ENCODE peak calls at places on chromosomes 4 and X, in five cellular contexts. S is tibial nerve, C is heart left ventricle, D is body of pancreas, R is uterus. E is an unnamed sample.
A peak's percentile ranks its signal among the peaks of the same experiment; 100 is the strongest.

GRCh38 chr4:104487105-104487504 is 7.6 kb downstream of the CXXC4 start:
- DNase-seq in S (no peak), C (no peak), D (peak; percentile 34), R (no peak), E (no peak)

GRCh38 chrX:124736553-124737240 is 390.3 kb downstream of the SH2D1A start:
- DNase-seq in S (no peak), C (no peak), D (no peak), R (no peak), E (no peak)

GRCh38 chr4:186701273-186701672 is 22.4 kb downstream of the FAT1 start:
- DNase-seq in S (peak; percentile 39), C (no peak), D (peak; percentile 24), R (no peak), E (no peak)

GRCh38 chr4:157270108-157270507 is 49.6 kb downstream of the GRIA2 start:
- DNase-seq in S (no peak), C (no peak), D (no peak), R (no peak), E (no peak)

GRCh38 chr4:184762100-184762499 is 28.2 kb upstream of the CENPU start:
- DNase-seq in S (no peak), C (no peak), D (no peak), R (no peak), E (no peak)

GRCh38 chr4:48778431-48779094 is 1.5 kb downstream of the FRYL start:
- DNase-seq in S (no peak), C (no peak), D (no peak), R (no peak), E (no peak)

GRCh38 chrX:115229337-115229991 is 4.4 kb downstream of the LRCH2 start:
- DNase-seq in S (no peak), C (no peak), D (no peak), R (no peak), E (no peak)

GRCh38 chr4:64166365-64166764 is 242.9 kb downstream of the TECRL start:
- DNase-seq in S (no peak), C (no peak), D (no peak), R (no peak), E (no peak)

GRCh38 chr4:187204389-187204920 is 480.8 kb upstream of the FAT1 start:
- DNase-seq in S (no peak), C (no peak), D (no peak), R (no peak), E (no peak)

GRCh38 chr4:1381181-1381621 is 25.0 kb downstream of the NKX1-1 start:
- DNase-seq in S (no peak), C (no peak), D (peak; percentile 6), R (no peak), E (peak; percentile 20)

GRCh38 chr4:47929682-47930201 is 15.4 kb upstream of the NFXL1 start:
- DNase-seq in S (no peak), C (no peak), D (no peak), R (no peak), E (no peak)

GRCh38 chr4:57048590-57049304 is 61.4 kb downstream of the IGFBP7 start:
- DNase-seq in S (no peak), C (no peak), D (no peak), R (no peak), E (no peak)

GRCh38 chr4:148795156-148795864 is 353.1 kb upstream of the NR3C2 start:
- DNase-seq in S (no peak), C (peak; percentile 46), D (peak; percentile 14), R (no peak), E (no peak)

GRCh38 chr4:78058591-78059523 is 1.7 kb downstream of the FRAS1 start:
- DNase-seq in S (peak; percentile 22), C (peak; percentile 49), D (peak; percentile 48), R (peak; percentile 17), E (peak; percentile 19)

GRCh38 chr4:24234288-24234848 is 344.5 kb upstream of the PPARGC1A start:
- DNase-seq in S (no peak), C (no peak), D (no peak), R (no peak), E (no peak)

GRCh38 chrX:46582964-46583363 is 9.4 kb downstream of the CHST7 start:
- DNase-seq in S (peak; percentile 35), C (no peak), D (no peak), R (peak; percentile 43), E (no peak)

GRCh38 chr4:673349-674091 is 556 bp downstream of the ATP5ME start:
- DNase-seq in S (peak; percentile 14), C (peak; percentile 58), D (peak; percentile 49), R (no peak), E (no peak)

GRCh38 chrX:30961805-30962204 is 72.8 kb upstream of the TAB3 start:
- DNase-seq in S (no peak), C (no peak), D (no peak), R (no peak), E (no peak)

GRCh38 chrX:150569155-150569477 is 695 bp downstream of the MTM1 start:
- DNase-seq in S (no peak), C (peak; percentile 25), D (no peak), R (no peak), E (no peak)

GRCh38 chrX:150567645-150568319 is 639 bp upstream of the MTM1 start:
- DNase-seq in S (no peak), C (no peak), D (no peak), R (no peak), E (no peak)

GRCh38 chrX:150566734-150567182 is 1.7 kb upstream of the MTM1 start:
- DNase-seq in S (no peak), C (no peak), D (no peak), R (no peak), E (no peak)

GRCh38 chrX:150570512-150570911 is 2.1 kb downstream of the MTM1 start:
- DNase-seq in S (no peak), C (no peak), D (no peak), R (no peak), E (no peak)

DNA sequence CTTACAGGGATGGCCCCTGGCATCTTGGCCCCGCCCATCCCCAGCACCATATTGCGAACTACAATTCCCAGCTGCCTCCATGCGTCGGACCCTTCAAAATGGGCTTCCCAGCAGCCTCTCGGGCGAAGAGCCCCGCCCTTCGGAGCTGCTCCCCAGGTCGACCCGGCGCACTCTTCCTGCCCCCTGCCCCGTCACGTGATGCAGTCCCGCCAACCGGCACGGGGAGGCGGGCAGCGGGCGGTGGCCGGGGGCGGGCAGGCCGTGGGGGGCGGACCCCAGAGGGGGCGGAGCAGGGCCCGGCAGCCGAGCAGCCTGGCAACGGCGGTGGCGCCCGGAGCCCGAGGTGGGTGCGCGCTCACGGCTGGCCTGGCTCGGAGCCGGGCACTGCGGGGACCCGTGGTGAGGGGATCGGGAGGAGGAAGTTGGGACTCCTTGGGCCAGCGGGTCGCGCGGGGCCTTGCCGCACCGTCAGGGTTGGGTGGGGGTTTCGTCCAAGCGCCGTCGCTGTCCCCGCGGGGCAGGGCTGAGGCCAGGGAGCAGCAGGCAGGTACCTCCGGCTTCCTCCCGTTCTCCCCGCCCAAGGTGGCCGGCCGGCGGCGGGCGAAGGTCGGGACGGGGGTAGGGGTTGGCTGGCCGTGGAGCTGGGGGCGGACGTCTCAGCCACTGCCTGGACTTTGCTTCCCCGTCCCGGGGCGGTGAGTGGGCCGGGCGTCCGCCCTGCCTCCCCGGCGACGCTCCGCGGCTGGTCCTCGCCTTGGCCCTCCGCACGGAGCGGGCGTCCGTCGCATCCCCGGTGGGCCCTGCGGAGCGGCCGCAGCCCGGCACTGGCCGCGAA is at the start of gene MTM1:
- DNase-seq in S (peak; percentile 80), C (peak; percentile 95), D (peak; percentile 92), R (peak; percentile 94), E (peak; percentile 93)
- TF ChIP-seq POLR2A in S (peak; percentile 52), C (no peak), D (peak; percentile 49), R (peak; percentile 40), E (peak; percentile 61)

GRCh38 chr4:108168672-108169562 is at the start of gene LEF1:
- DNase-seq in S (peak; percentile 17), C (no peak), D (no peak), R (no peak), E (no peak)
- TF ChIP-seq POLR2A in S (peak; percentile 30), C (no peak), D (no peak), R (no peak), E (no peak)

DNA sequence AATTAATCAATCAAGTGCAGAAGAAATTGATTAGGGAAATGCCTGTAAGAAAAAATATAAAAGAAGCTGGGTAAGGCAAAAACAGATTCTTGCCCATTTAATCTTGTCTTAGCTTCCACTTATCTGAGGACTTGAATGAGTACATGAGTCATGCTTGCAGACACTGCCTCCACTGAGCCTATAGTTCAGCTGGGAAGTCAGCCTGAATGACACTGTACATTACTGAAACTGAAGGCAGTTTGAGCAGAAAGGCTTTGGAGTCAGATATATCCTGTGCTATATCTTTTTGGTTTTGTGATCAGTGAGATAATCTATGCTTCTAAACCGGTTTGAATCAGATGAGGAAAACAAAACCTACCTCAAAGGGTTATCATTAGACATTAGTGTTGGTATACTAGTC is 61.3 kb downstream of the NUDT11 start:
- DNase-seq in S (no peak), C (no peak), D (no peak), R (no peak), E (no peak)
- TF ChIP-seq POLR2A in S (no peak), C (no peak), D (no peak), R (no peak), E (no peak)

DNA sequence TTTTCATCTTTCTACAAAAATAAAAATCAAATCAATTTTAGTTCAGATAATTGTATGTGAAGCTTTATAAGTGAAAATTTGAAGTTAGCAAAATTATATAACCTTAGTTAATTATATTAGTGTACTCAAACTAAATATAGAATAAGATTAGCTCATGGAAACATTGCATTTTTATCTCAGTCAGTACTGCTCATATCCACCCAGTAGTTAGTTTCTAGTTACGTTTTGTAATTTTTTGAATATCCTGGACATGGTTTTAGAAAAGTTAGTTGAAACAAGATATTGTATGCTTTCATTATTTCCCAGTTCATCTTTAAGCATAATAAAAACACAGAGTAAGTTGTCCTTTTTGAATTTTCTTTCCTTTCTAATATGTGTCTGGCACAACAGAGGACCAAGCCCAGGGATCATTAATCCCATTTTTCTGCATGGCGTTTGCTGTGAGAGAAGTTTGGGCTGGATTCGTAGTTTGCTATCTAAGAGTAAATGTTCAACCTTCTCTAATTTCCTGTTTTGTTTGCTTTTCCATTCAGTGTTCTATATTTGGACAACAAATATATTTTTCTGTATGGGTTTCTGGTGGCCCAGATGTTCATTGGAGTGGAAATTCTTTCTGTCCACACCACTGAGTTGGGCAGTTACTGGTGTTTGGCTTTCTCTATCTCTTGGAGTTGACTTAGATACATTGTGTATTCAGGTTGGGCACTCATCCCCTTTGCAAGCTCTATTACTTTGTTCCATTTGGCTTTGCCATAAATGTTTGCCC is 12.1 kb downstream of the TBL1X start:
- DNase-seq in S (no peak), C (no peak), D (no peak), R (no peak), E (no peak)
- TF ChIP-seq POLR2A in S (no peak), C (no peak), D (no peak), R (no peak), E (no peak)

GRCh38 chr4:128287159-128287870 is at the start of gene PGRMC2:
- DNase-seq in S (no peak), C (peak; percentile 43), D (no peak), R (peak; percentile 34), E (no peak)
- TF ChIP-seq POLR2A in S (no peak), C (no peak), D (no peak), R (peak; percentile 14), E (peak; percentile 57)

DNA sequence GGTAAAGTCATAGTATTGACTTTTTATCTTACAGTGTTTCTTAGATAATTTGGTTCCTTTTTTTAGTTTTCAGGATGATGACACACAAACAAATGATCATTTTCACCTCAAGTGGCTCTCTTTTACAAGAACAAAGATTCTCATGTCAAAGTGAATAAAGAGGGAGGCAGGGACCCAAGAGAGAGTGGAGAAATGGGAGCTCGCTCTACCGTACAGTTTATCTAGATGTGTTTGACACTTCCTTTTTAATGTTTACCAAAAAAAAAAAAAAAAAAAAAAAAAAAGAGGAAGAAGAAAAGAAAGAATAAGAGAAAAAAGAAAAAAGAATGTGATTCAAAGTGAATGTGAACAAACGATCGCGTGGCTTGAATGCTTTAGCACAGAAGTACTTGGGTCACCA is 75.6 kb upstream of the GRXCR1 start:
- DNase-seq in S (no peak), C (no peak), D (no peak), R (no peak), E (no peak)
- TF ChIP-seq POLR2A in S (no peak), C (no peak), D (no peak), R (no peak), E (no peak)